ENCODE peak calls at places on chromosome 18, in nine cellular contexts. S is Peyer's patch; W is naive thymus-derived CD4-positive, alpha-beta T cell; O is fibroblast of lung; T is small intestine; H is A673; Y is mesendoderm; C is CD8-positive, alpha-beta T cell; E is adipocyte. B is an unnamed sample. For H3K4me1 and H3K27me3, the result is how much of the 10 kb centered on the place peaks cover.

GRCh38 chr18:45993441-45993840 is 26.3 kb upstream of the EPG5 start:
- DNase-seq in S (no peak), H (no peak), Y (peak), T (no peak), W (no peak), O (peak), C (no peak), E (peak), B (no peak)

GRCh38 chr18:62323483-62324354 is 1.4 kb upstream of the TNFRSF11A start:
- DNase-seq in C (no peak), W (no peak), H (no peak), E (no peak), O (no peak), T (no peak), Y (peak), S (no peak), B (no peak)

GRCh38 chr18:23992119-23992940 is 22.2 kb upstream of the TTC39C start:
- DNase-seq in H (no peak), Y (no peak), O (peak), E (no peak), W (peak), C (peak), S (peak), T (peak), B (peak)

GRCh38 chr18:2935438-2936192 is 77.3 kb downstream of the LPIN2 start:
- DNase-seq in O (peak), W (no peak), T (no peak), H (no peak), S (no peak), E (peak), Y (no peak), C (no peak), B (no peak)

GRCh38 chr18:14942275-14942674 is 194.3 kb downstream of the ANKRD30B start:
- DNase-seq in Y (no peak), O (no peak), E (no peak), S (no peak), T (no peak), C (no peak), W (no peak), H (no peak), B (no peak)

GRCh38 chr18:67520276-67521035 is 3.9 kb upstream of the DSEL start:
- DNase-seq in C (no peak), E (peak), O (peak), Y (no peak), T (no peak), W (no peak), H (no peak), S (no peak), B (no peak)

GRCh38 chr18:67794512-67794911 is 278.0 kb upstream of the DSEL start:
- DNase-seq in C (no peak), O (peak), W (no peak), T (no peak), E (peak), S (no peak), H (peak), Y (no peak), B (no peak)

GRCh38 chr18:48033770-48034650 is 103.6 kb upstream of the SMAD2 start:
- DNase-seq in T (no peak), O (no peak), C (no peak), W (no peak), S (no peak), H (no peak), E (no peak), Y (no peak), B (no peak)

GRCh38 chr18:45412577-45412976 is 202.7 kb upstream of the SLC14A2 start:
- DNase-seq in E (peak), T (no peak), S (no peak), H (no peak), C (no peak), Y (peak), W (no peak), O (no peak), B (no peak)

GRCh38 chr18:48152549-48152948 is 222.1 kb upstream of the SMAD2 start:
- DNase-seq in E (no peak), C (no peak), Y (no peak), T (no peak), H (no peak), S (no peak), O (peak), W (no peak), B (peak)

GRCh38 chr18:72119082-72119481 is 425.1 kb downstream of the CBLN2 start:
- DNase-seq in O (no peak), H (no peak), Y (no peak), T (no peak), E (no peak), W (no peak), C (no peak), S (no peak), B (no peak)

GRCh38 chr18:57649536-57650495 is 28.2 kb upstream of the NARS1 start:
- DNase-seq in T (no peak), E (peak), W (no peak), O (peak), S (no peak), C (no peak), H (peak), Y (no peak), B (no peak)

GRCh38 chr18:73639788-73640187 is 507.8 kb downstream of the FBXO15 start:
- DNase-seq in C (no peak), Y (no peak), S (no peak), W (no peak), O (no peak), H (no peak), T (no peak), E (no peak), B (no peak)

GRCh38 chr18:9708057-9708881 is at the start of gene RAB31:
- DNase-seq in S (peak), E (peak), W (no peak), Y (peak), C (no peak), O (peak), H (peak), T (peak), B (peak)

GRCh38 chr18:9706081-9706935 is 1.8 kb upstream of the RAB31 start:
- DNase-seq in O (no peak), C (no peak), W (no peak), T (no peak), E (peak), S (no peak), H (no peak), Y (peak), B (peak)

GRCh38 chr18:9708882-9709877 is 1.1 kb downstream of the RAB31 start:
- DNase-seq in Y (peak), H (peak), W (no peak), C (no peak), S (peak), T (no peak), O (no peak), E (peak), B (peak)

GRCh38 chr18:9705183-9705864 is 2.8 kb upstream of the RAB31 start:
- DNase-seq in W (no peak), T (peak), O (peak), Y (no peak), C (no peak), H (peak), E (peak), S (no peak), B (no peak)

DNA sequence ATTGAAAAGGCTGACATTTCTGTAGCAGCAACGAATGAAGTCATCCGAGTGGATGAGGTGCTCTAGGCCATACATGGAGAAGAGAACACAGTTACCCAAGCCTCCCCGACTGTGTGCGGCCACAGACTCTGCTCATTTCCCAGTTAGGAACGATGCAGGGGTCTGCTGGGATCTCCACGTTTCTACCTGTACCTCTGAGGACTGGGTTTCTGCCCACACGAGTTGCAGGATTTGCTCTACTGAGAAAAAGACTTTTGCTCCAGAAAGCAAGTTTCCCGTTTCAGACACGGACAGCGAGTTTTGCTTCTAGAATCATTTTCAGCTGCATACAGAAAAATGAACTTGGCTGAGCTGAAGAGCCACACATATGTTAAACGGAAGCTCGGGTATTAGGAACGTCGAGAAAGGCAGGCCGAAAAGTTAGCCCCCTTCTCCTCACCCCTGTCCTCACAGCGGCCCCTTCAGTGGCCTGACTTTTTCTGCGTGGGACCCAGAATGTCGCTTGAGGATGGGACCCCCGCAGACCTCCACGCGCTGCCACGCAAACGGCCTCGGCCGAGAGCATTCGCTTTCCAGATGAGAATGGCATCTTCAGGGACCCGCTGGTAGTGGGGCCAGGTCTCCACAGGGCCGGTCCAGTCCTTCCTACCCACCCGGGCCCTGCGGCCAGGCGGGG is 582 bp upstream of the RAB31 start:
- DNase-seq in C (no peak), E (peak), H (no peak), W (no peak), O (peak), Y (peak), T (no peak), S (no peak), B (peak)
- H3K4me3 ChIP-seq in C (no peak), E (peak), H (peak), W (no peak), O (peak), Y (peak), T (no peak), S (peak), B (peak)

DNA sequence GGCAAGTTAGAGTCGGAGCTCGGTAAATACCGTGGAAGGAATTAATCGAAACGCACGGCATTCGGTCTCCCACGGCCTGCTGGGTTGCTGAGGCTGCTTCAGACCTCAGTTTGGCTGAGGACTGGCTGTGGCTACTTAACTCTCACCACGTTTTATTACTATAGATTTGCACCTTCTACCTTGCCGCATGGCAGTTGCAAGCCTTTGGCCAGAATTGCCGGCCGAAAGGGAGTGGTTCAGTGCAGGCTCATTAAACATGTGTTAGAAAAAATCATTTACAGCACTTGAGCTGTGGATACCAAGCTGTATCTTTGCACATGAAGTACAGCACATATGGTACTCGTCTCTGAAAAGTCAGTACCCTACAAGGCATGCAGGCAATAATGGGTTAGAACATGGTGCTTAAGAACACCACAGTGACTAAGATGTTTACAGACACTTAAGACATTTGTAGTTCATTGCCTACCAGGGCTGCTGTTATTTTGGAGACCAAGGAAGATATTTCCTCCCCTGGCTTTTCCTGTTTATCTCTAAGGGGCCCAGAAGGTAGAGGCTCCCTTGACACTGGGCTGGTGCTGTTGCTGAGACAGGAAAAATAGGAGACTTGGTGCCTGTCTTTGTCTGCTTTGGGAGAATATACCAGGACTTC is 103.1 kb downstream of the ZNF532 start:
- DNase-seq in T (peak), S (no peak), H (no peak), E (no peak), W (no peak), O (peak), Y (no peak), C (no peak), B (no peak)
- H3K4me1 ChIP-seq in T (under half), S (under half), H (half or more), E (under half), W (under half), O (under half), Y (under half), C (under half), B (under half)

DNA sequence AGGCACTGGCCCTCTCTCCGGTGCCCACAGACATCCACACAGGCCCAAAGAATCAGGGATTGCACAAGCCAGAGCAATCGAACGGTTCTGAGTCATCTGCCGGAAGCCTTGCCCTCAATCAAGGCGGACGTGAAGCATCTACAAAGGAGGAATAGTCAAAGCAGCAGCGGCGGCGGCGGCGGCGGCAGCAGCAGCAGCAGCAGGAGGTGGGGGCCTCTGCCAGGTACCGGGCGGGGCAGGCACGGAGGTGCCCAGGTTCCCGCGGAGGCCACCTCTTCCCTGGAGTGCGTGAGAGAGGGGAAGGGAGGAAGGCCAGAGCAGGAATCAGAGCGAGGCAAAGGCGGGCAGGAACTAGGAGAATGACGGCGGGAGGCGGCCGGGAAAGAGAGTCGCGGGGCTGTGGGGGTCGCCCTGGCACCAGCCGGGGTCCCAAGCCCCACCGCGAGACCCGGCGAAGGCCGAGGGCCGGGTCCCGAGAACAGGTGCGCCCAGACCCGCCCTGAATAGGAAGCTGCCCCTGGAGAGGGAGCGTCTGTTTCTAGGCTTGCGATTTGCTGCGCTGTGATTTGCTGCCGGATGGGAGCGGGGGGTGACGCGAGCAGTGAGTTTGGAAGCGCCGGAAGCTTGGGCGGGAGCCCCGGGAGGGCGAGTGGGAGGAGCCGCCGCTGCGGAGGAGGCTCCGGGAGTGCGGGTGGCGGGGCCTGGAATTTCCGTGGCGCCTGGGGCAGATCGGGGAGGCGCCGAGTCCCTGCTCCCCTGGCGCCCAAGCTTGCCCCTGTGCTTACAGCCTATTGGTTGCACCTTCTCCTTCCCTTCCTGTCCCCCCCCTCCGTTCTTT is at the start of gene SERPINB8:
- DNase-seq in H (peak), S (peak), Y (peak), O (peak), E (peak), C (peak), W (peak), T (peak), B (peak)
- H3K27me3 ChIP-seq in H (under half), S (under half), Y (under half), O (under half), E (under half), C (under half), W (under half), T (under half), B (under half)

GRCh38 chr18:9916067-9916684 is 2.4 kb downstream of the VAPA start:
- DNase-seq in C (no peak), Y (no peak), E (peak), H (no peak), S (no peak), O (no peak), W (no peak), T (no peak), B (no peak)
- H3K4me3 ChIP-seq in C (peak), Y (no peak), E (peak), H (peak), S (no peak), O (peak), W (peak), T (no peak), B (peak)

GRCh38 chr18:66271927-66272326 is 332.0 kb downstream of the CDH19 start:
- DNase-seq in T (no peak), W (no peak), O (no peak), Y (peak), C (no peak), H (no peak), S (no peak), E (no peak), B (no peak)
- H3K4me1 ChIP-seq in T (under half), W (under half), O (under half), Y (under half), C (under half), H (under half), S (under half), E (under half), B (under half)

DNA sequence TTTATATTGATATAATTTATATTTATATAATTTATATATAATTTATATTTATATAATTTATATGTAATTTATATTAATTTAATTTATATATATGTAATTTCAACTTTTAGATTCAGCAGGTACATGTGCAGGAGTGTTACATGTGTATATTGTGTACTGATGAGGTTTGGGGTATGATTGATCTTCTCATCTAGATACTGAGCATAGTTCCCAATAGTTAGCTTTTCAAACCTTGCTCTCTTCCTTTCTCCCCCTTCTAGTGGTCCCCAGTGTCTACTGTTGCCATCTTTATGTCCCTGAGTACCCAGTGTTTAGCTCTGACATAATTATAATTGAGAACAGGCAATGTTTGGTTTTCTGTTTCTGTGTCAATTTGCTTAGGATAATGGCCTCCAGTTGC is 1335.3 kb upstream of the CDH2 start:
- DNase-seq in C (no peak), O (no peak), T (no peak), H (no peak), Y (no peak), W (no peak), S (no peak), E (no peak), B (no peak)
- H3K27me3 ChIP-seq in C (under half), O (under half), T (under half), H (under half), Y (under half), W (under half), S (under half), E (under half), B (under half)

B was measured in testis.